ENCODE peak calls at places on chromosomes 3 and 15, in four cellular contexts. A, J, M and S are unnamed samples.
A peak's percentile ranks its signal among the peaks of the same experiment; 100 is the strongest.

GRCh38 chr3:147368561-147369151 is 37.7 kb downstream of the ZIC4 start:
- DNase-seq in A (no peak), J (no peak), M (no peak), S (no peak)

GRCh38 chr15:43505723-43506122 is 11.7 kb upstream of the MAP1A start:
- DNase-seq in A (peak; percentile 3), J (no peak), M (no peak), S (no peak)

GRCh38 chr3:29775352-29775751 is 494.5 kb downstream of the RBMS3 start:
- DNase-seq in A (no peak), J (no peak), M (no peak), S (no peak)

GRCh38 chr3:110414851-110415250 is 656.8 kb upstream of the NECTIN3 start:
- DNase-seq in A (no peak), J (no peak), M (no peak), S (no peak)

GRCh38 chr3:76470285-76470684 is 569.6 kb upstream of the ROBO2 start:
- DNase-seq in A (no peak), J (no peak), M (no peak), S (no peak)

GRCh38 chr3:32310918-32311839 is 72.7 kb downstream of the CMTM8 start:
- DNase-seq in A (peak; percentile 76), J (no peak), M (no peak), S (no peak)

GRCh38 chr3:133574260-133574881 is 885 bp downstream of the CDV3 start:
- DNase-seq in A (no peak), J (peak; percentile 27), M (peak; percentile 51), S (peak; percentile 80)

GRCh38 chr3:72974956-72975355 is 21.7 kb upstream of the PPP4R2 start:
- DNase-seq in A (no peak), J (no peak), M (no peak), S (no peak)

GRCh38 chr15:92277776-92278175 is 115.9 kb upstream of the ST8SIA2 start:
- DNase-seq in A (peak; percentile 30), J (peak; percentile 45), M (no peak), S (no peak)

GRCh38 chr15:97875025-97875512 is 85.4 kb upstream of the ARRDC4 start:
- DNase-seq in A (no peak), J (no peak), M (no peak), S (no peak)

GRCh38 chr15:36627566-36627965 is 48.1 kb downstream of the CDIN1 start:
- DNase-seq in A (no peak), J (no peak), M (no peak), S (peak; percentile 42)

GRCh38 chr15:64634576-64635485 is 140.6 kb downstream of the RBPMS2 start:
- DNase-seq in A (peak; percentile 53), J (no peak), M (peak; percentile 19), S (no peak)

GRCh38 chr15:37653018-37653417 is 281.4 kb upstream of the TMCO5A start:
- DNase-seq in A (no peak), J (no peak), M (no peak), S (no peak)